ENCODE peak calls at places on chromosomes 7 and 10, in six cellular contexts. C, Y, W, U, S and I are unnamed samples.

GRCh38 chr7:39749177-39749576 is 125.8 kb downstream of the RALA start:
- DNase-seq in C (no peak), Y (no peak), W (no peak), U (no peak), S (no peak), I (no peak)

GRCh38 chr7:28163955-28164354 is 16.6 kb downstream of the JAZF1 start:
- DNase-seq in C (no peak), Y (no peak), W (no peak), U (no peak), S (no peak), I (no peak)

GRCh38 chr10:43682956-43683355 is 34.3 kb upstream of the ZNF32 start:
- DNase-seq in C (no peak), Y (no peak), W (no peak), U (no peak), S (no peak), I (no peak)

GRCh38 chr7:120695848-120696247 is 162.1 kb downstream of the TSPAN12 start:
- DNase-seq in C (no peak), Y (no peak), W (no peak), U (no peak), S (no peak), I (no peak)

GRCh38 chr7:132117181-132117580 is 459.1 kb downstream of the PLXNA4 start:
- DNase-seq in C (no peak), Y (no peak), W (no peak), U (no peak), S (no peak), I (no peak)

GRCh38 chr10:96670786-96671185 is 49.5 kb downstream of the PIK3AP1 start:
- DNase-seq in C (no peak), Y (no peak), W (no peak), U (no peak), S (peak; percentile 20), I (no peak)

GRCh38 chr7:34723866-34724490 is 66.0 kb downstream of the NPSR1 start:
- DNase-seq in C (no peak), Y (no peak), W (no peak), U (no peak), S (no peak), I (no peak)

GRCh38 chr10:2137549-2138174 is 400.3 kb upstream of the ADARB2 start:
- DNase-seq in C (no peak), Y (no peak), W (peak; percentile 52), U (no peak), S (peak; percentile 78), I (no peak)

GRCh38 chr10:30357806-30358205 is 8.7 kb upstream of the MTPAP start:
- DNase-seq in C (no peak), Y (no peak), W (no peak), U (no peak), S (no peak), I (no peak)

GRCh38 chr10:3761916-3762708 is 22.9 kb downstream of the KLF6 start:
- DNase-seq in C (no peak), Y (peak; percentile 27), W (no peak), U (no peak), S (peak; percentile 80), I (no peak)

GRCh38 chr7:110762514-110762913 is 328.4 kb upstream of the LRRN3 start:
- DNase-seq in C (no peak), Y (no peak), W (peak; percentile 70), U (no peak), S (no peak), I (no peak)

GRCh38 chr7:26497801-26498596 is 206.3 kb downstream of the SNX10 start:
- DNase-seq in C (no peak), Y (no peak), W (no peak), U (no peak), S (no peak), I (no peak)

GRCh38 chr10:24428410-24428782 is 219.5 kb downstream of the KIAA1217 start:
- DNase-seq in C (no peak), Y (no peak), W (no peak), U (no peak), S (no peak), I (no peak)

GRCh38 chr10:115093776-115094361 is 704 bp downstream of the ATRNL1 start:
- DNase-seq in C (peak; percentile 57), Y (peak; percentile 47), W (peak; percentile 23), U (peak; percentile 13), S (no peak), I (no peak)

GRCh38 chr10:115093286-115093775 is at the start of gene ATRNL1:
- DNase-seq in C (peak; percentile 48), Y (peak; percentile 45), W (peak; percentile 74), U (peak; percentile 8), S (peak; percentile 89), I (no peak)

GRCh38 chr10:115095758-115096157 is 2.6 kb downstream of the ATRNL1 start:
- DNase-seq in C (no peak), Y (no peak), W (no peak), U (no peak), S (no peak), I (no peak)

GRCh38 chr10:115092555-115093285 is 445 bp upstream of the ATRNL1 start:
- DNase-seq in C (peak; percentile 41), Y (peak; percentile 46), W (peak; percentile 69), U (peak; percentile 14), S (peak; percentile 81), I (peak; percentile 20)

GRCh38 chr10:115094605-115095004 is 1.4 kb downstream of the ATRNL1 start:
- DNase-seq in C (no peak), Y (no peak), W (no peak), U (no peak), S (no peak), I (no peak)
- H3K4me3 ChIP-seq in C (peak overlapping the region; percentile 69), Y (peak overlapping the region; percentile 53), W (peak overlapping the region; percentile 81), U (no peak overlapping the region), S (peak overlapping the region; percentile 76), I (no peak overlapping the region)

GRCh38 chr7:1028775-1029636 is 15.3 kb upstream of the GPR146 start:
- DNase-seq in C (peak; percentile 87), Y (peak; percentile 87), W (peak; percentile 67), U (peak; percentile 86), S (peak; percentile 82), I (peak; percentile 28)
- H3K27ac ChIP-seq in C (peak overlapping the region; percentile 90), Y (peak overlapping the region; percentile 82), W (peak overlapping the region; percentile 76), U (peak overlapping the region; percentile 97), S (peak overlapping the region; percentile 73), I (peak overlapping the region; percentile 87)

GRCh38 chr7:130488376-130489139 is 3.3 kb upstream of the MEST start:
- DNase-seq in C (no peak), Y (no peak), W (no peak), U (no peak), S (no peak), I (no peak)

GRCh38 chr7:130486963-130487324 is 4.9 kb upstream of the MEST start:
- DNase-seq in C (no peak), Y (no peak), W (no peak), U (no peak), S (no peak), I (no peak)

GRCh38 chr7:130483036-130483435 is 8.8 kb upstream of the MEST start:
- DNase-seq in C (no peak), Y (no peak), W (no peak), U (no peak), S (no peak), I (no peak)

GRCh38 chr7:130486114-130486962 is 5.5 kb upstream of the MEST start:
- DNase-seq in C (peak; percentile 97), Y (peak; percentile 90), W (peak; percentile 85), U (peak; percentile 87), S (peak; percentile 96), I (peak; percentile 70)

GRCh38 chr7:130485734-130486113 is 6.2 kb upstream of the MEST start:
- DNase-seq in C (no peak), Y (no peak), W (no peak), U (no peak), S (no peak), I (no peak)
- H3K4me3 ChIP-seq in C (peak overlapping the region; percentile 51), Y (peak overlapping the region; percentile 81), W (peak overlapping the region; percentile 29), U (no peak overlapping the region), S (no peak overlapping the region), I (peak overlapping the region; percentile 79)

DNA sequence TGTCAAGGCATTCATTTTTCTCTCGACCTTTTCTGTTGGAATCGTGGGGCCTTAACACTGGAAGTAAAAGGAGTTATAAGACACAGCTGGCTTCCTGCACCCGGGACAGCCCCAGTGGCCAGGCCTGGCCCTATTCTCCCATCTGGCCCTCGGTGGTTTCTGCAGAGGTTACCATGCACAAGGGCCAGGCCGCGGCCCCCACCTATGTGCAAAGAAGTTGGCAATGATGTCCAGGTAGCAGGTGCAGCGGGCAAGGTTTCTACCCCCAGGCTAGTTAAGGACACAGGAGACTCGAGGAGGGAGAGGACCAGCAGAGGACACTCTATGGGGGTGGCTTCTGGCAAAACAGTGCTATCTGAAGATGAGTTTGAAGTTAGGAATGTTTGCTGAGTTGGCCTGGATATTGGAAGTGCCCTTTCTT is 97.3 kb downstream of the LHPP start:
- DNase-seq in C (no peak), Y (no peak), W (no peak), U (no peak), S (no peak), I (no peak)
- H3K27ac ChIP-seq in C (no peak overlapping the region), Y (no peak overlapping the region), W (no peak overlapping the region), U (peak overlapping the region; percentile 79), S (no peak overlapping the region), I (no peak overlapping the region)

GRCh38 chr10:127889605-127890195 is 3.0 kb downstream of the CLRN3 start:
- DNase-seq in C (no peak), Y (no peak), W (no peak), U (no peak), S (no peak), I (no peak)
- H3K4me3 ChIP-seq in C (no peak overlapping the region), Y (no peak overlapping the region), W (no peak overlapping the region), U (no peak overlapping the region), S (no peak overlapping the region), I (no peak overlapping the region)